ENCODE peak calls at places on chromosomes 2 and 18, in six cellular contexts. C is NCI-H1417 treated with DMSO at 0.1 percent for 48 hours; P is left ventricle myocardium superior; Y is iris pigment epithelial cell; V is activated naive CD4-positive, alpha-beta T cell treated with anti-CD3 and anti-CD28 coated beads, Interleukin-2, amount 10 ng/mL, durations not matched to agents 7 days and 5 days; O is NB4. Z is an unnamed sample.

GRCh38 chr2:18346364-18346763 is 214.1 kb downstream of the RDH14 start:
- DNase-seq in Y (peak), O (no peak), V (no peak), P (no peak), C (no peak), Z (no peak)

GRCh38 chr2:61978522-61978921 is 73.0 kb downstream of the COMMD1 start:
- DNase-seq in P (no peak), V (no peak), Y (peak), O (peak), C (no peak), Z (peak)

GRCh38 chr18:9712606-9713005 is 4.5 kb downstream of the RAB31 start:
- DNase-seq in C (no peak), P (no peak), O (no peak), Y (no peak), V (no peak), Z (no peak)

GRCh38 chr2:189056200-189057106 is 82.3 kb downstream of the COL3A1 start:
- DNase-seq in Y (no peak), V (no peak), O (no peak), P (no peak), C (no peak), Z (no peak)

GRCh38 chr18:8450898-8451665 is 158.2 kb upstream of the RAB12 start:
- DNase-seq in V (no peak), Y (no peak), O (no peak), P (no peak), C (no peak), Z (no peak)

GRCh38 chr2:65835975-65836549 is 403.7 kb upstream of the SPRED2 start:
- DNase-seq in O (no peak), Y (no peak), P (no peak), V (no peak), C (no peak), Z (no peak)

GRCh38 chr18:22987547-22988182 is 54.5 kb downstream of the RBBP8 start:
- DNase-seq in P (no peak), C (no peak), O (no peak), V (no peak), Y (no peak), Z (no peak)

GRCh38 chr2:150624001-150624401 is 136.5 kb upstream of the RND3 start:
- DNase-seq in V (no peak), C (no peak), Y (no peak), P (no peak), O (peak), Z (no peak)

GRCh38 chr18:77234504-77235365 is 14.9 kb upstream of the GALR1 start:
- DNase-seq in O (no peak), P (no peak), Y (peak), C (no peak), V (no peak), Z (no peak)

GRCh38 chr2:139674577-139674976 is 894.4 kb upstream of the NXPH2 start:
- DNase-seq in Y (no peak), P (no peak), O (no peak), V (no peak), C (no peak), Z (no peak)

GRCh38 chr18:48675912-48676311 is 137.1 kb downstream of the CTIF start:
- DNase-seq in O (no peak), V (peak), P (no peak), Y (no peak), C (no peak), Z (no peak)

GRCh38 chr2:198296665-198297308 is 492.4 kb downstream of the PLCL1 start:
- DNase-seq in O (peak), C (peak), P (no peak), V (peak), Y (peak), Z (peak)

Z was measured in testis.